ENCODE peak calls at places on chromosome 4, in four cellular contexts. Y, X, O and J are unnamed samples.

GRCh38 chr4:155530290-155530689 is 136.4 kb upstream of the GUCY1A1 start:
- DNase-seq in Y (peak), X (no peak), O (no peak), J (peak)

GRCh38 chr4:10168151-10168550 is 51.6 kb upstream of the WDR1 start:
- DNase-seq in Y (no peak), X (no peak), O (no peak), J (no peak)

GRCh38 chr4:137430171-137430570 is 102.1 kb downstream of the PCDH18 start:
- DNase-seq in Y (no peak), X (no peak), O (no peak), J (no peak)

GRCh38 chr4:162782778-162783507 is 383.7 kb downstream of the NAF1 start:
- DNase-seq in Y (no peak), X (no peak), O (no peak), J (no peak)

GRCh38 chr4:57119054-57119651 is 9.0 kb upstream of the IGFBP7 start:
- DNase-seq in Y (no peak), X (peak), O (no peak), J (no peak)

GRCh38 chr4:6943012-6943869 is 33.6 kb downstream of the TBC1D14 start:
- DNase-seq in Y (no peak), X (no peak), O (no peak), J (no peak)

GRCh38 chr4:74431113-74431826 is 13.7 kb upstream of the AREG start:
- DNase-seq in Y (no peak), X (peak), O (no peak), J (no peak)

GRCh38 chr4:158051401-158052235 is 121.2 kb downstream of the GASK1B start:
- DNase-seq in Y (no peak), X (peak), O (no peak), J (no peak)

GRCh38 chr4:53902786-53903185 is 161.6 kb downstream of the CHIC2 start:
- DNase-seq in Y (no peak), X (no peak), O (no peak), J (no peak)

GRCh38 chr4:71184195-71184781 is 154.5 kb upstream of the SLC4A4 start:
- DNase-seq in Y (peak), X (peak), O (peak), J (peak)

GRCh38 chr4:74433043-74433442 is 11.9 kb upstream of the AREG start:
- DNase-seq in Y (no peak), X (peak), O (no peak), J (no peak)

GRCh38 chr4:175560628-175561027 is 251.4 kb downstream of the GPM6A start:
- DNase-seq in Y (no peak), X (peak), O (no peak), J (peak)

GRCh38 chr4:179671609-179672008 is 2229.4 kb upstream of the AGA start:
- DNase-seq in Y (no peak), X (no peak), O (no peak), J (no peak)

GRCh38 chr4:3285558-3286334 is 7.1 kb upstream of the RGS12 start:
- DNase-seq in Y (no peak), X (no peak), O (no peak), J (no peak)

GRCh38 chr4:94480362-94480951 is 28.7 kb downstream of the PDLIM5 start:
- DNase-seq in Y (no peak), X (no peak), O (no peak), J (no peak)

GRCh38 chr4:24582235-24582863 is 2.0 kb downstream of the DHX15 start:
- DNase-seq in Y (no peak), X (no peak), O (no peak), J (no peak)

GRCh38 chr4:21454831-21455230 is 493.7 kb downstream of the KCNIP4 start:
- DNase-seq in Y (no peak), X (no peak), O (no peak), J (no peak)

GRCh38 chr4:163681208-163681821 is 186.8 kb downstream of the TMA16 start:
- DNase-seq in Y (peak), X (peak), O (no peak), J (peak)

GRCh38 chr4:77349361-77349760 is 192.4 kb downstream of the CCNG2 start:
- DNase-seq in Y (no peak), X (no peak), O (no peak), J (no peak)

GRCh38 chr4:149752729-149753128 is 62.9 kb downstream of the IQCM start:
- DNase-seq in Y (no peak), X (no peak), O (no peak), J (no peak)

GRCh38 chr4:76194325-76194724 is 19.3 kb downstream of the SCARB2 start:
- DNase-seq in Y (no peak), X (peak), O (no peak), J (no peak)

GRCh38 chr4:185811509-185812364 is at the start of gene SORBS2:
- DNase-seq in Y (peak), X (no peak), O (peak), J (peak)

GRCh38 chr4:133668061-133668851 is 519.2 kb downstream of the PCDH10 start:
- DNase-seq in Y (no peak), X (no peak), O (no peak), J (no peak)

GRCh38 chr4:147843162-147843561 is 111.3 kb downstream of the ARHGAP10 start:
- DNase-seq in Y (no peak), X (no peak), O (no peak), J (no peak)

GRCh38 chr4:123232439-123232838 is 164.2 kb upstream of the SPRY1 start:
- DNase-seq in Y (no peak), X (peak), O (no peak), J (no peak)

GRCh38 chr4:83011779-83012630 is 1.4 kb upstream of the LIN54 start:
- DNase-seq in Y (no peak), X (no peak), O (peak), J (no peak)

GRCh38 chr4:5747746-5748365 is 36.9 kb downstream of the EVC start:
- DNase-seq in Y (no peak), X (peak), O (no peak), J (no peak)